ENCODE peak calls at places on chromosomes 16 and 17, in seven cellular contexts. N is heart left ventricle, U is BE2C, Y is uterus, S is mesendoderm, T is GM23338, R is breast epithelium. X is an unnamed sample.

GRCh38 chr16:20873331-20873730 is 26.8 kb downstream of the DCUN1D3 start:
- DNase-seq in N (no peak), U (no peak), Y (no peak), S (peak; percentile 76), T (no peak), R (no peak), X (no peak)

GRCh38 chr17:80141463-80142165 is 5.3 kb downstream of the EIF4A3 start:
- DNase-seq in N (no peak), U (no peak), Y (no peak), S (no peak), T (no peak), R (no peak), X (no peak)

GRCh38 chr16:10182186-10182683 is at the start of gene GRIN2A:
- DNase-seq in N (no peak), U (no peak), Y (no peak), S (peak; percentile 46), T (peak; percentile 57), R (no peak), X (no peak)

GRCh38 chr17:28958820-28959455 is 7.6 kb upstream of the PHF12 start:
- DNase-seq in N (no peak), U (no peak), Y (no peak), S (no peak), T (no peak), R (no peak), X (no peak)

GRCh38 chr17:2090804-2091534 is 36.1 kb downstream of the HIC1 start:
- DNase-seq in N (peak; percentile 86), U (no peak), Y (peak; percentile 78), S (peak; percentile 90), T (peak; percentile 89), R (no peak), X (no peak)

GRCh38 chr16:57920215-57920890 is 50.6 kb downstream of the CNGB1 start:
- DNase-seq in N (no peak), U (no peak), Y (no peak), S (no peak), T (no peak), R (no peak), X (no peak)

GRCh38 chr16:31333686-31334649 is 21.0 kb upstream of the ITGAX start:
- DNase-seq in N (no peak), U (no peak), Y (no peak), S (peak; percentile 76), T (peak; percentile 71), R (no peak), X (no peak)

GRCh38 chr17:42484304-42484703 is 25.6 kb downstream of the ATP6V0A1 start:
- DNase-seq in N (no peak), U (no peak), Y (no peak), S (no peak), T (no peak), R (peak; percentile 52), X (no peak)

GRCh38 chr16:82651921-82652601 is 25.3 kb downstream of the CDH13 start:
- DNase-seq in N (no peak), U (no peak), Y (no peak), S (no peak), T (no peak), R (no peak), X (no peak)

GRCh38 chr17:64732336-64733006 is 70.4 kb upstream of the SMURF2 start:
- DNase-seq in N (peak; percentile 58), U (no peak), Y (no peak), S (no peak), T (no peak), R (no peak), X (no peak)

GRCh38 chr17:44900894-44901293 is 1.6 kb upstream of the EFTUD2 start:
- DNase-seq in N (no peak), U (peak; percentile 49), Y (no peak), S (no peak), T (no peak), R (no peak), X (no peak)

GRCh38 chr16:87457724-87458423 is 35.0 kb downstream of the ZCCHC14 start:
- DNase-seq in N (no peak), U (no peak), Y (no peak), S (peak; percentile 85), T (no peak), R (peak; percentile 57), X (peak; percentile 80)

GRCh38 chr16:10171225-10171624 is 11.0 kb downstream of the GRIN2A start:
- DNase-seq in N (no peak), U (no peak), Y (no peak), S (no peak), T (no peak), R (no peak), X (no peak)

GRCh38 chr17:65529761-65530157 is 31.7 kb downstream of the AXIN2 start:
- DNase-seq in N (no peak), U (no peak), Y (no peak), S (no peak), T (peak; percentile 41), R (no peak), X (peak; percentile 17)

GRCh38 chr17:17186051-17186450 is 20.1 kb downstream of the PLD6 start:
- DNase-seq in N (no peak), U (no peak), Y (no peak), S (peak; percentile 58), T (no peak), R (peak; percentile 42), X (no peak)

GRCh38 chr16:84881702-84882521 is 62.1 kb downstream of the CRISPLD2 start:
- DNase-seq in N (peak; percentile 72), U (peak; percentile 34), Y (peak; percentile 58), S (peak; percentile 78), T (no peak), R (no peak), X (no peak)

GRCh38 chr16:29154676-29155121 is 169.8 kb downstream of the LAT start:
- DNase-seq in N (peak; percentile 50), U (no peak), Y (no peak), S (no peak), T (no peak), R (no peak), X (no peak)

GRCh38 chr17:10499950-10500349 is 18.4 kb downstream of the MYH1 start:
- DNase-seq in N (no peak), U (no peak), Y (no peak), S (no peak), T (no peak), R (no peak), X (no peak)

GRCh38 chr17:82930924-82931695 is 91.3 kb upstream of the ZNF750 start:
- DNase-seq in N (no peak), U (peak; percentile 4), Y (peak; percentile 3), S (no peak), T (no peak), R (no peak), X (peak; percentile 63)

GRCh38 chr16:11992008-11992584 is 15.6 kb downstream of the SNX29 start:
- DNase-seq in N (no peak), U (no peak), Y (no peak), S (no peak), T (no peak), R (no peak), X (no peak)

GRCh38 chr16:77850637-77851330 is 62.4 kb downstream of the VAT1L start:
- DNase-seq in N (no peak), U (no peak), Y (no peak), S (no peak), T (no peak), R (no peak), X (no peak)

GRCh38 chr17:75748706-75749105 is 16.3 kb downstream of the GALK1 start:
- DNase-seq in N (no peak), U (no peak), Y (no peak), S (no peak), T (no peak), R (no peak), X (no peak)

DNA sequence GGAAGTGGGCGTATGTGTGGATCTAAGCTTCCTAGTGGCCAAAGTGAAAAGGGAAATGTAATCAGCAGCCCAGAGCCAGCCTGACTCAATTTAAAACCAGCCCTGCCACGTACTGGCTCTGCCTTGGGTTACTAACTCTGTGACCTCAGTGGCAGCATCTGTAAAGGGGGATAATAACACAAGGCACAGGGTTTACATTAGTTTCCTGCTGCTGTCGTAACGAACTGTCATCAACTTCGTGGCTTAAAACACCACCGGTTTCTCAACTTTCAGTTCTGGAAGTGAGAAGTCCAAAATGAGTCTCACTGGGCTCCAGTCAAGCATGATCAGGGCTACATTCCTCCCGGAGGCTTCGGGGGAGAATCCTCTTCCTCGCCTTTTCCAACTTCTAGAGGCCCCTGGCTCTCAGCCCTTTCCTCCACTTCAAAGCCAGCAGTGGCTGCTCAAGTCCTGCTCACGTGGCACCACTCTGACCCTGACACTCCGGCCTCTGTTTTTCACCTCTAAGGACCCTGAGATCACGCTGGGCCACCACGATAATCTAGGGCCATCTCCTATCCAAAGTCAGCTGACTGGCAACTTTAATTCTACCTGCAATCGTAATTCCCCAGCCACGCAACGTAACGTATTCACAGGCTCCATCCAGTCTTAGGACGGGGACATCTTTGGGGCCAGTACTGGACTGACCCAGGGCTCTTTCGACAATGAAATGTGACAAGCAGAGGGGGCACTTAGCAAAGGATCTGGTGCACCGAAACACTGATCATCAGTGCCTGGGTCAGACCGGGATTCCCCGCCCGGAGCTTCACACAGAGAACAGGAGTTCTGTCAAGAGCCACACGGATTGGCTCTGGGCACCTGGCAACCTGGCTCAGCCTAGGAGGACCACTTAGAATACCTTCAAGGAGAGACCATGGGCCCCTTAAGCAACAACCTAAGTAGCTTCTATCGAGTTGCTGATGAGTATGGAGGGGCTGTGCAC is 14.5 kb downstream of the TMC6 start:
- DNase-seq in N (peak; percentile 25), U (no peak), Y (no peak), S (no peak), T (no peak), R (no peak), X (peak; percentile 49)
- H3K36me3 ChIP-seq in N (peaks cover 84% of the 10 kb centered on the region), U (no peaks in the 10 kb centered on the region), Y (no peaks in the 10 kb centered on the region), S (peaks cover 11% of the 10 kb centered on the region), T (no peaks in the 10 kb centered on the region), R (no peaks in the 10 kb centered on the region), X (no peaks in the 10 kb centered on the region)

DNA sequence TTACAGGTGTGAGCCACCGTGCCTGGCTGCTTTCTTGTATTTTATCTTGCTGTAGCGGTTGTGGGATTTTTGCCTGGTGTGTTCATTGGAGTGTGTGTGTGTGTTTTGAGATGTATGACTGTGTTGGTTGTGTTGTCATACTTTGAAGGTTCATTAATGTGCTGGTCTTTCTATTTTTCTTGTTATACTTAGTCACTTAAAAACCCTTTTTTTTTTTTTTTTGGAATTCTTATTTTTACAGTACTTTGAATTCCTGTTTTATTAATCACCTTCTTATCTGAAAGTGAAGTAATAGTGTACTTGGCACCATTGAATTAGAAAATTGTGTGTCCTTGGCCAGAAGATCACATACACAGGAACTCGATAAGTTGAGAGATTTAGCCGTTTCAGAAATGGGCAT is 30.2 kb downstream of the TENT4B start:
- DNase-seq in N (no peak), U (no peak), Y (no peak), S (no peak), T (no peak), R (no peak), X (no peak)
- H3K4me1 ChIP-seq in N (no peaks in the 10 kb centered on the region), U (no peaks in the 10 kb centered on the region), Y (no peaks in the 10 kb centered on the region), S (peaks cover 2% of the 10 kb centered on the region), T (no peaks in the 10 kb centered on the region), R (peaks cover under 1% of the 10 kb centered on the region), X (peaks cover 24% of the 10 kb centered on the region)

DNA sequence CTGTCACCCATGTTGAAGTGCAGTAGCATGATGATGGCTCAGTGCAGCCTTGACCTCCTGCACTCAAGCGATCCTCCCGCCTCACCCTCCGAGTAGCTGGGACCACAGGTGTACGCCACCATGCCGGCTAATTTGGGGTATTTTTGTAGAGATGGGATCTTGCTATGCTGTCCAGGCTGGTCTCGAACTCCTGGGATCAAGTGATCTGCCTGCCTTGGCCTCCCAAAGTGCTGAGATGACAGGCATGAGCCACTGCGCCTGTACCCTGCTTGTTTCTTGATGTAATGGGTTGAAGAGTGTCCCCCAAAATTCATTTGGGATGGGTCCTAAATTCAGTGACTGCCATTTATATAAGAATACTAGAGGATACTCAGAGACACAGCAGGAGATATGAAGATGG is 57.2 kb downstream of the ABCC6 start:
- DNase-seq in N (no peak), U (no peak), Y (no peak), S (no peak), T (no peak), R (no peak), X (no peak)
- H3K36me3 ChIP-seq in N (no peaks in the 10 kb centered on the region), U (no peaks in the 10 kb centered on the region), Y (no peaks in the 10 kb centered on the region), S (no peaks in the 10 kb centered on the region), T (no peaks in the 10 kb centered on the region), R (no peaks in the 10 kb centered on the region), X (no peaks in the 10 kb centered on the region)

GRCh38 chr16:70576431-70577255 is 53.0 kb downstream of the SF3B3 start:
- DNase-seq in N (no peak), U (no peak), Y (no peak), S (peak; percentile 41), T (peak; percentile 37), R (no peak), X (peak; percentile 35)
- H3K4me1 ChIP-seq in N (peaks cover 38% of the 10 kb centered on the region), U (peaks cover 5% of the 10 kb centered on the region), Y (no peaks in the 10 kb centered on the region), S (no peaks in the 10 kb centered on the region), T (peaks cover 7% of the 10 kb centered on the region), R (peaks cover 25% of the 10 kb centered on the region), X (peaks cover 15% of the 10 kb centered on the region)